ENCODE peak calls at places on chromosomes 16 and 17, in five cellular contexts. I is Panc1, U is mucosa of descending colon, E is kidney, S is RWPE2. V is an unnamed sample.

GRCh38 chr16:27314161-27314723 is 468 bp downstream of the IL4R start:
- DNase-seq in I (no peak), U (peak; percentile 61), E (peak; percentile 88), S (no peak), V (no peak)

GRCh38 chr16:88558457-88559442 is 11.5 kb upstream of the ZC3H18 start:
- DNase-seq in I (no peak), U (peak; percentile 93), E (peak; percentile 88), S (no peak), V (no peak)

GRCh38 chr16:27304881-27305280 is 8.9 kb upstream of the IL4R start:
- DNase-seq in I (no peak), U (no peak), E (no peak), S (no peak), V (no peak)

GRCh38 chr16:20850981-20851380 is 44.7 kb downstream of the REXO5 start:
- DNase-seq in I (no peak), U (no peak), E (no peak), S (no peak), V (no peak)

GRCh38 chr17:57666946-57667345 is 78.2 kb downstream of the CCDC182 start:
- DNase-seq in I (no peak), U (no peak), E (no peak), S (no peak), V (peak; percentile 69)

GRCh38 chr16:66605177-66605999 is 884 bp downstream of the CMTM3 start:
- DNase-seq in I (no peak), U (peak; percentile 46), E (peak; percentile 88), S (no peak), V (no peak)

GRCh38 chr17:83082435-83082834 is 3.0 kb downstream of the METRNL start:
- DNase-seq in I (no peak), U (no peak), E (no peak), S (no peak), V (no peak)

GRCh38 chr16:75987323-75987722 is 261.0 kb upstream of the CPHXL start:
- DNase-seq in I (no peak), U (no peak), E (no peak), S (no peak), V (no peak)

GRCh38 chr16:12398029-12398735 is 405.5 kb downstream of the CPPED1 start:
- DNase-seq in I (no peak), U (no peak), E (no peak), S (no peak), V (no peak)

GRCh38 chr16:69273009-69273408 is 38.1 kb upstream of the VPS4A start:
- DNase-seq in I (no peak), U (no peak), E (no peak), S (no peak), V (no peak)

GRCh38 chr16:57998484-57998883 is 2.0 kb downstream of the ZNF319 start:
- DNase-seq in I (no peak), U (peak; percentile 35), E (peak; percentile 71), S (peak; percentile 85), V (no peak)

GRCh38 chr16:50478773-50479149 is 69.4 kb upstream of the NKD1 start:
- DNase-seq in I (no peak), U (peak; percentile 18), E (no peak), S (no peak), V (no peak)

GRCh38 chr17:74978240-74978639 is 5.7 kb upstream of the HID1 start:
- DNase-seq in I (no peak), U (no peak), E (no peak), S (no peak), V (no peak)

GRCh38 chr16:54165174-54165911 is 121.2 kb downstream of the IRX3 start:
- DNase-seq in I (no peak), U (no peak), E (no peak), S (no peak), V (no peak)

GRCh38 chr16:81198635-81199034 is 39.9 kb upstream of the BCO1 start:
- DNase-seq in I (no peak), U (no peak), E (no peak), S (no peak), V (no peak)
- TF ChIP-seq CTCF in I (no peak), U (no peak), E (peak; percentile 7), S (peak; percentile 28), V (no peak)

GRCh38 chr17:8435245-8436168 is at the start of gene NDEL1:
- DNase-seq in I (peak; percentile 74), U (peak; percentile 99), E (peak; percentile 100), S (peak; percentile 99), V (peak; percentile 99)

GRCh38 chr17:8441690-8442089 is 6.0 kb downstream of the NDEL1 start:
- DNase-seq in I (no peak), U (no peak), E (no peak), S (no peak), V (no peak)

GRCh38 chr17:8436169-8436932 is 667 bp downstream of the NDEL1 start:
- DNase-seq in I (no peak), U (peak; percentile 71), E (peak; percentile 91), S (no peak), V (no peak)

GRCh38 chr17:8439681-8440080 is 4.0 kb downstream of the NDEL1 start:
- DNase-seq in I (no peak), U (no peak), E (no peak), S (no peak), V (no peak)

GRCh38 chr17:8438441-8438840 is 2.8 kb downstream of the NDEL1 start:
- DNase-seq in I (no peak), U (no peak), E (no peak), S (no peak), V (no peak)
- H3K4me3 ChIP-seq in I (no peak overlapping the region), U (no peak overlapping the region), E (no peak overlapping the region), S (no peak overlapping the region), V (no peak overlapping the region)

GRCh38 chr17:38797828-38798227 is 1.5 kb downstream of the PIP4K2B start:
- DNase-seq in I (no peak), U (no peak), E (no peak), S (no peak), V (no peak)
- H3K4me1 ChIP-seq in I (peaks cover 17% of the 10 kb centered on the region), U (peaks cover 31% of the 10 kb centered on the region), E (peaks cover 22% of the 10 kb centered on the region), S (peaks cover 7% of the 10 kb centered on the region), V (peaks cover 29% of the 10 kb centered on the region)

GRCh38 chr16:68235105-68235881 is 634 bp downstream of the ESRP2 start:
- DNase-seq in I (no peak), U (peak; percentile 53), E (peak; percentile 86), S (peak; percentile 73), V (no peak)
- TF ChIP-seq CTCF in I (peak; percentile 67), U (no peak), E (no peak), S (peak; percentile 31), V (no peak)